ENCODE peak calls at places on chromosomes 6 and 20, in six cellular contexts. I is right lobe of liver; A is PC-3; Z is CD4-positive, CD25-positive, alpha-beta regulatory T cell; S is IMR-90; V is lower lobe of right lung. G is an unnamed sample.

GRCh38 chr6:23414204-23414501 is 711.9 kb upstream of the NRSN1 start:
- ATAC-seq in V (no peak), Z (no peak), S (peak; percentile 87), A (peak; percentile 92), I (peak; percentile 78), G (no peak)

GRCh38 chr20:32983459-32984112 is 20.6 kb downstream of the SUN5 start:
- ATAC-seq in Z (no peak), S (no peak), I (no peak), V (no peak), A (no peak), G (no peak)

GRCh38 chr6:158634695-158635426 is 9.7 kb downstream of the DYNLT1 start:
- ATAC-seq in S (no peak), Z (no peak), V (no peak), A (no peak), I (no peak), G (no peak)

GRCh38 chr20:10527781-10528180 is 92.7 kb downstream of the SLX4IP start:
- ATAC-seq in V (no peak), I (no peak), A (no peak), Z (no peak), S (no peak), G (no peak)

GRCh38 chr20:45452238-45452637 is 17.3 kb upstream of the WFDC2 start:
- ATAC-seq in Z (no peak), I (no peak), V (no peak), S (no peak), A (no peak), G (no peak)

GRCh38 chr6:21586760-21587181 is 6.8 kb upstream of the SOX4 start:
- ATAC-seq in Z (no peak), A (peak; percentile 20), V (peak; percentile 23), S (no peak), I (no peak), G (no peak)

GRCh38 chr6:78832091-78832808 is 35.1 kb upstream of the IRAK1BP1 start:
- ATAC-seq in V (peak; percentile 16), I (no peak), Z (no peak), A (no peak), S (no peak), G (no peak)

GRCh38 chr6:168031411-168032382 is 34.2 kb downstream of the KIF25 start:
- ATAC-seq in S (no peak), Z (no peak), A (no peak), I (no peak), V (no peak), G (no peak)

GRCh38 chr6:137033828-137034227 is 10.9 kb downstream of the IL20RA start:
- ATAC-seq in A (peak; percentile 76), S (no peak), Z (peak; percentile 87), I (peak; percentile 52), V (peak; percentile 42), G (no peak)

GRCh38 chr6:7628915-7629314 is 38.9 kb downstream of the SNRNP48 start:
- ATAC-seq in A (no peak), I (no peak), Z (no peak), V (no peak), S (no peak), G (no peak)

GRCh38 chr6:111779031-111779430 is 94.2 kb downstream of the FYN start:
- ATAC-seq in A (no peak), Z (no peak), I (no peak), V (no peak), S (no peak), G (no peak)

GRCh38 chr20:12276011-12276673 is 358.4 kb downstream of the BTBD3 start:
- ATAC-seq in S (no peak), Z (no peak), I (no peak), V (no peak), A (no peak), G (no peak)

GRCh38 chr6:160356074-160356754 is 8.0 kb downstream of the SLC22A3 start:
- ATAC-seq in V (peak; percentile 97), A (no peak), I (peak; percentile 90), Z (no peak), S (no peak), G (no peak)

GRCh38 chr6:159655409-159655988 is 37.5 kb downstream of the SOD2 start:
- ATAC-seq in Z (no peak), S (peak; percentile 24), V (no peak), I (peak; percentile 18), A (no peak), G (no peak)

GRCh38 chr6:140789466-140789865 is 1343.3 kb upstream of the GJE1 start:
- ATAC-seq in S (no peak), I (no peak), Z (no peak), V (no peak), A (no peak), G (no peak)

GRCh38 chr6:117309069-117309468 is 43.7 kb downstream of the VGLL2 start:
- ATAC-seq in A (peak; percentile 43), S (no peak), Z (no peak), V (no peak), I (no peak), G (no peak)

GRCh38 chr20:20736303-20736702 is 23.9 kb upstream of the RALGAPA2 start:
- ATAC-seq in Z (no peak), S (no peak), I (no peak), A (no peak), V (no peak), G (no peak)

GRCh38 chr6:25053875-25054371 is 118.2 kb upstream of the RIPOR2 start:
- ATAC-seq in Z (peak; percentile 47), S (peak; percentile 86), A (no peak), V (peak; percentile 62), I (no peak), G (no peak)

GRCh38 chr6:75727206-75727605 is 21.8 kb upstream of the MYO6 start:
- ATAC-seq in Z (no peak), I (no peak), S (no peak), V (no peak), A (no peak), G (no peak)

GRCh38 chr6:18055714-18056382 is 66.6 kb downstream of the NHLRC1 start:
- ATAC-seq in S (no peak), I (no peak), V (no peak), Z (no peak), A (peak; percentile 40), G (no peak)

GRCh38 chr6:37021356-37022129 is 16.1 kb downstream of the FGD2 start:
- ATAC-seq in Z (peak; percentile 48), S (peak; percentile 31), I (no peak), A (no peak), V (no peak), G (no peak)

GRCh38 chr6:136315594-136315993 is 25.9 kb upstream of the BCLAF1 start:
- ATAC-seq in S (no peak), A (no peak), V (no peak), I (no peak), Z (no peak), G (no peak)

GRCh38 chr20:63095718-63096654 is 89.2 kb upstream of the BHLHE23 start:
- ATAC-seq in A (no peak), I (no peak), S (no peak), Z (no peak), V (no peak), G (no peak)

GRCh38 chr20:237479-237878 is 10.4 kb downstream of the DEFB129 start:
- ATAC-seq in A (no peak), V (peak; percentile 92), I (peak; percentile 38), S (peak; percentile 35), Z (no peak), G (no peak)

GRCh38 chr6:88368071-88368787 is 202.1 kb upstream of the CNR1 start:
- ATAC-seq in I (no peak), V (no peak), Z (no peak), A (no peak), S (no peak), G (no peak)

GRCh38 chr20:3901028-3901746 is 12.0 kb downstream of the PANK2 start:
- ATAC-seq in I (no peak), A (no peak), S (peak; percentile 52), V (peak; percentile 50), Z (no peak), G (no peak)
- H3K4me1 ChIP-seq in I (no peaks in the 10 kb centered on the region), A (peaks cover 20% of the 10 kb centered on the region), S (peaks cover 26% of the 10 kb centered on the region), V (peaks cover 84% of the 10 kb centered on the region), Z (peaks cover 85% of the 10 kb centered on the region), G (peaks cover 12% of the 10 kb centered on the region)

GRCh38 chr20:4812216-4812615 is 90.5 kb downstream of the PRND start:
- ATAC-seq in I (no peak), Z (no peak), A (no peak), V (no peak), S (no peak), G (no peak)

GRCh38 chr20:4812641-4813075 is 90.9 kb downstream of the PRND start:
- ATAC-seq in S (no peak), Z (no peak), V (no peak), A (no peak), I (no peak), G (no peak)

GRCh38 chr20:4810446-4811019 is 88.8 kb downstream of the PRND start:
- ATAC-seq in Z (no peak), V (no peak), S (no peak), A (no peak), I (no peak), G (no peak)

GRCh38 chr20:4811661-4812181 is 90.0 kb downstream of the PRND start:
- ATAC-seq in Z (peak; percentile 44), A (no peak), I (peak; percentile 35), V (peak; percentile 46), S (no peak), G (peak; percentile 46)

DNA sequence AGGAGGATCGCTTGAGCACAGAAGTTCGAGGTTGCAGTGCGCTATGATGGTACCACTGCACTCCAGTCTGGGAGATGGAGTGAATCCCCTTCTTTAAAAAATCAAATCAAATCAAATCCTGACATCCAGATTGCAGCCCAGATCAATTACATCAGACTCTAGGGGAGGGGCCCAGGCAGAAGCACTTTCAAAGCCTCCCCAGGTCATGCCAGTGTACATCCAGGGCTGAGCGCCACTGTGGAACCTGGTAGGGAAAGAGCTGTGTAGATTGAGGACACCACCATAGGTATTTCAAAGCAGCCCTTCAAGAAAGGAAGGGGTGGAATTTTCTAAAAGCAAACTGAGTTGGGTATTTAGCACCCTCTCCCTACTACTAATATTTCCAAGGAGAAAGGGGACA is 89.5 kb downstream of the PRND start:
- ATAC-seq in V (no peak), A (no peak), Z (no peak), S (no peak), I (no peak), G (no peak)
- H3K4me1 ChIP-seq in V (peaks cover 91% of the 10 kb centered on the region), A (peaks cover 10% of the 10 kb centered on the region), Z (peaks cover 70% of the 10 kb centered on the region), S (peaks cover 6% of the 10 kb centered on the region), I (no peaks in the 10 kb centered on the region), G (peaks cover 82% of the 10 kb centered on the region)

GRCh38 chr20:47354710-47355488 is 1.6 kb downstream of the ZMYND8 start:
- ATAC-seq in Z (no peak), S (no peak), V (no peak), A (no peak), I (no peak), G (no peak)
- H3K4me1 ChIP-seq in Z (peaks cover 79% of the 10 kb centered on the region), S (peaks cover 74% of the 10 kb centered on the region), V (peaks cover 100% of the 10 kb centered on the region), A (peaks cover 92% of the 10 kb centered on the region), I (no peaks in the 10 kb centered on the region), G (peaks cover 100% of the 10 kb centered on the region)

GRCh38 chr20:50207026-50207425 is 16.4 kb downstream of the CEBPB start:
- ATAC-seq in V (no peak), Z (no peak), A (no peak), S (no peak), I (no peak), G (no peak)

GRCh38 chr20:50213531-50214106 is 23.0 kb downstream of the CEBPB start:
- ATAC-seq in I (no peak), A (no peak), Z (no peak), V (no peak), S (no peak), G (no peak)

GRCh38 chr20:50208085-50208491 is 17.5 kb downstream of the CEBPB start:
- ATAC-seq in S (no peak), I (no peak), A (no peak), V (peak; percentile 20), Z (no peak), G (peak; percentile 17)

GRCh38 chr20:50211065-50211464 is 20.4 kb downstream of the CEBPB start:
- ATAC-seq in S (no peak), I (no peak), V (no peak), A (no peak), Z (no peak), G (no peak)

GRCh38 chr20:50210066-50210619 is 19.5 kb downstream of the CEBPB start:
- ATAC-seq in S (no peak), I (no peak), Z (no peak), V (no peak), A (no peak), G (no peak)
- H3K4me1 ChIP-seq in S (peaks cover 1% of the 10 kb centered on the region), I (no peaks in the 10 kb centered on the region), Z (no peaks in the 10 kb centered on the region), V (peaks cover 4% of the 10 kb centered on the region), A (no peaks in the 10 kb centered on the region), G (no peaks in the 10 kb centered on the region)